ENCODE peak calls at places on chromosomes 6 and 20, in four cellular contexts. B is HCT116, A is uterus, Q is A549. Z is an unnamed sample.

GRCh38 chr20:17971571-17972013 is 2.8 kb downstream of the MGME1 start:
- DNase-seq in B (no peak), A (no peak), Q (no peak), Z (no peak)

GRCh38 chr20:53387983-53388675 is 205.5 kb downstream of the ZNF217 start:
- DNase-seq in Q (no peak), A (no peak), B (no peak), Z (no peak)

GRCh38 chr6:158758941-158759479 is 60.2 kb downstream of the EZR start:
- DNase-seq in Q (no peak), A (no peak), B (no peak), Z (no peak)

GRCh38 chr6:166802437-166802836 is 153.9 kb downstream of the RNASET2 start:
- DNase-seq in A (no peak), Q (no peak), B (no peak), Z (no peak)

GRCh38 chr20:19786311-19786710 is 28.3 kb downstream of the RIN2 start:
- DNase-seq in B (no peak), Q (no peak), A (peak; percentile 36), Z (peak; percentile 9)

GRCh38 chr6:36917541-36918193 is 31.9 kb downstream of the C6orf89 start:
- DNase-seq in A (peak; percentile 76), Q (no peak), B (no peak), Z (no peak)

GRCh38 chr6:57173056-57173885 is 1.1 kb downstream of the BAG2 start:
- DNase-seq in B (no peak), A (no peak), Q (peak; percentile 21), Z (peak; percentile 76)

GRCh38 chr6:145339089-145339488 is 396.2 kb downstream of the EPM2A start:
- DNase-seq in A (no peak), Q (no peak), B (no peak), Z (no peak)

GRCh38 chr20:62291251-62292066 is 11.3 kb upstream of the ADRM1 start:
- DNase-seq in Q (no peak), A (no peak), B (no peak), Z (no peak)

GRCh38 chr6:168709440-168709839 is 268.5 kb downstream of the SMOC2 start:
- DNase-seq in A (no peak), B (no peak), Q (no peak), Z (no peak)

GRCh38 chr20:8232332-8232731 is 100.3 kb downstream of the PLCB1 start:
- DNase-seq in Q (no peak), A (no peak), B (no peak), Z (no peak)

GRCh38 chr6:138593100-138593877 is 94.0 kb upstream of the NHSL1 start:
- DNase-seq in B (peak; percentile 64), A (peak; percentile 65), Q (peak; percentile 70), Z (peak; percentile 85)

GRCh38 chr6:52497652-52498408 is 77.7 kb downstream of the EFHC1 start:
- DNase-seq in A (peak; percentile 65), B (no peak), Q (no peak), Z (peak; percentile 67)

GRCh38 chr6:151118453-151119123 is 121.2 kb upstream of the AKAP12 start:
- DNase-seq in B (no peak), Q (no peak), A (no peak), Z (no peak)

GRCh38 chr6:24893342-24893850 is 42.4 kb downstream of the RIPOR2 start:
- DNase-seq in B (no peak), Q (no peak), A (no peak), Z (no peak)

GRCh38 chr6:75196051-75196743 is 9.7 kb downstream of the COL12A1 start:
- DNase-seq in Q (no peak), B (no peak), A (no peak), Z (no peak)

GRCh38 chr20:24694727-24695528 is 225.5 kb downstream of the SYNDIG1 start:
- DNase-seq in A (no peak), Q (no peak), B (no peak), Z (no peak)

GRCh38 chr6:166595061-166595780 is 8.7 kb upstream of the RAMACL start:
- DNase-seq in B (no peak), A (no peak), Q (no peak), Z (no peak)

GRCh38 chr20:48734104-48734749 is 93.6 kb downstream of the PREX1 start:
- DNase-seq in A (no peak), Q (no peak), B (no peak), Z (no peak)

GRCh38 chr6:83838727-83839126 is 14.4 kb upstream of the RIPPLY2 start:
- DNase-seq in Q (no peak), B (no peak), A (no peak), Z (no peak)

GRCh38 chr6:68978411-68978810 is 343.3 kb downstream of the ADGRB3 start:
- DNase-seq in B (no peak), A (no peak), Q (no peak), Z (no peak)

GRCh38 chr6:156686429-156686939 is 90.7 kb upstream of the ARID1B start:
- DNase-seq in B (no peak), A (no peak), Q (peak; percentile 50), Z (peak; percentile 50)

GRCh38 chr6:79469381-79470246 is 67.6 kb downstream of the LCA5 start:
- DNase-seq in A (no peak), Q (no peak), B (no peak), Z (no peak)

GRCh38 chr6:32189082-32189741 is 790 bp downstream of the PBX2 start:
- DNase-seq in A (no peak), Q (no peak), B (no peak), Z (no peak)
- TF ChIP-seq POLR2A in A (no peak), Q (no peak), B (peak; percentile 19), Z (no peak)

DNA sequence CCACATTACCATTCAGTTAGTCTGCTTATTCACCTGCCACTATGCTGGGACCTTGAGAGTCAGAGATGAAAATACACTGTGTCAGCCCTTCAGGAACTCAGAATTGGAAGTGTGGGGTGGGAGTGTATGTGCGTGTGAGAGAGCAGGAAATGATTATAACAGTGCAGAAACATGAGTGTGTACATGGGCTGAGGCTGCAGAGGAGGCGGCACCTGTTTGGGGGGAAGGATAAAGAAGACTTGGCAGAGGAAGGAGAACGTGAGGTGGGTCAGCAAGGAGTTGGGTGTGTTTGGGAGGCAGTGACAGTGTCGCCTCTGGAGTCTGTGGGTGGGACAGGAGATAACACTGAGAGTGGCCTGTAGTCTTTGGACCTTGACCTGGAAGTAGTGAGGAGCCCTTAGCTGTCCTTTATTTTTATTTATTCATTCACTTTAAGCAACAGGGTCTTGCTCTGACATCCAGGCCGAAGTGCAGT is 3.1 kb downstream of the CHMP4B start:
- DNase-seq in A (no peak), B (no peak), Q (no peak), Z (no peak)
- TF ChIP-seq POLR2A in A (no peak), B (no peak), Q (no peak), Z (no peak)

GRCh38 chr20:63967330-63968135 is 2.2 kb downstream of the ZNF512B start:
- DNase-seq in B (no peak), Q (no peak), A (no peak), Z (peak; percentile 2)
- TF ChIP-seq POLR2A in B (no peak), Q (no peak), A (no peak), Z (no peak)

DNA sequence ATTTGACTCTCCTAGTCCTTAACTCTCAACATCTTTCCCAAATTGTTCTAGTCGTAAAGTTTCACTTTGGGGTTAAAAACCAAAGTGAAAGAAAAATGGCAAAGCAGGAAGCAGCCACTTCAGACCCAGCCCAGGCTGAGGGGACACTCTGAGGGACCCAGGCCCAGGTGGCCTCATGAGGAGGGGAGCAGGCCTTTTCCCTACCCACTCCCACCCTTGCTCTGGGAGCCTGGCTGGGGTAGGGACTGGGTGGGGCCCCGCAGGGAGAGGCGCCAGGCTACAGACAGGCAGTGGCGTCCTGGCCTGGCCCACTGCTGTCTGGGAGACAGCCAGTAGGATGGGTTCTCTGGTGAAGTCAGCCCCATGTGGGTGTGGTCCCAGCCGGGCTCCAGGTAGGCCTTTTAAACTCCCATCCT is 68.7 kb upstream of the MYL9 start:
- DNase-seq in Q (peak; percentile 65), A (peak; percentile 43), B (peak; percentile 52), Z (no peak)
- TF ChIP-seq POLR2A in Q (no peak), A (no peak), B (no peak), Z (no peak)

DNA sequence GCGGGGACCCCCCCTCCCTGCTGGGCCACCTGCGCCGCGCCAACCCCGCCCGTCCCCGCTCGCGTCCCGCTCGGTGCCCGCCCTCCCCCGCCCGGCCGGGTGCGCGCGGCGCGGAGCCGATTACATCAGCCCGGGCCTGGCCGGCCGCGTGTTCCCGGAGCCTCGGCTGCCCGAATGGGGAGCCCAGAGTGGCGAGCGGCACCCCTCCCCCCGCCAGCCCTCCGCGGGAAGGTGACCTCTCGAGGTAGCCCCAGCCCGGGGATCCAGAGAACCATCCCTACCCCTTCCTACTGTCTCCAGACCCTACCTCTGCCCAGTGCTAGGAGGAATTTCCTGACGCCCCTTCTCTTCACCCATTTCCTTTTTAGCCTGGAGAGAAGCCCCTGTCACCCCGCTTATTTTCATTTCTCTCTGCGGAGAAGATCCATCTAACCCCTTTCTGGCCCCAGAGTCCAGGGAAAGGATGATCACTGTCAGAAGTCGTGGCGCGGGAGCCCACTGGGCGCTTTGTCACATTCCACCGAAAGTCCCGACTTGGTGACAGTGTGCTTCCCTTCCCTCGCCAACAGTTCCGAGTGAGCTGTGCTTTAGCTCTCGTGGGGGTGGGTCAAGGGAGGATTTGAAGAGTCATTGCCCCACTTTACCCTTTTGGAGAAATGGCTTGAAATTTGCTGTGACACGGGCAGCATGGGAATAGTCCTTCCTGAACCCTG is 2.0 kb downstream of the VEGFA start:
- DNase-seq in A (peak; percentile 54), Q (peak; percentile 43), B (no peak), Z (peak; percentile 83)
- TF ChIP-seq POLR2A in A (no peak), Q (no peak), B (no peak), Z (peak; percentile 12)